ENCODE peak calls at places on chromosome 14, in five cellular contexts. B, Y, W, Q and L are unnamed samples.

GRCh38 chr14:95300697-95301526 is 18.8 kb downstream of the CLMN start:
- DNase-seq in Y (no peak), W (no peak), Q (no peak), B (no peak), L (no peak)

GRCh38 chr14:30518867-30519266 is 40.1 kb upstream of the G2E3 start:
- DNase-seq in B (no peak), Y (no peak), W (no peak), Q (no peak), L (no peak)

GRCh38 chr14:33951183-33951840 is 438 bp upstream of the EGLN3 start:
- DNase-seq in W (no peak), B (no peak), Y (no peak), Q (no peak), L (no peak)

GRCh38 chr14:61372842-61373555 is 51.6 kb downstream of the PRKCH start:
- DNase-seq in B (no peak), W (no peak), Y (no peak), Q (no peak), L (no peak)

GRCh38 chr14:21612324-21612723 is 22.4 kb downstream of the OR10G2 start:
- DNase-seq in Y (no peak), W (peak), Q (no peak), B (no peak), L (peak)

GRCh38 chr14:52025310-52025709 is 36.0 kb downstream of the RTRAF start:
- DNase-seq in Y (no peak), Q (peak), W (peak), B (peak), L (peak)

GRCh38 chr14:102592969-102593840 is 756 bp downstream of the RCOR1 start:
- DNase-seq in Q (peak), W (peak), Y (peak), B (peak), L (peak)

GRCh38 chr14:73786632-73786941 is 65.0 kb upstream of the PTGR2 start:
- DNase-seq in Y (peak), W (peak), B (peak), Q (peak), L (peak)

GRCh38 chr14:67335781-67336180 is 23.8 kb downstream of the ATP6V1D start:
- DNase-seq in W (peak), Q (no peak), Y (peak), B (peak), L (peak)

GRCh38 chr14:66395300-66395699 is 90.9 kb upstream of the CCDC196 start:
- DNase-seq in B (no peak), Y (peak), Q (no peak), W (no peak), L (no peak)

GRCh38 chr14:104875811-104876210 is 10.7 kb downstream of the CEP170B start:
- DNase-seq in B (no peak), Q (no peak), W (no peak), Y (no peak), L (no peak)

GRCh38 chr14:68898248-68899032 is 80.7 kb downstream of the ACTN1 start:
- DNase-seq in B (no peak), Q (no peak), W (no peak), Y (no peak), L (no peak)

GRCh38 chr14:32471183-32471582 is 142.1 kb downstream of the AKAP6 start:
- DNase-seq in W (no peak), Q (no peak), B (no peak), Y (no peak), L (no peak)

GRCh38 chr14:102043251-102044025 is 43.4 kb downstream of the HSP90AA1 start:
- DNase-seq in W (no peak), B (no peak), Y (no peak), Q (no peak), L (no peak)

GRCh38 chr14:59273737-59274136 is 85.3 kb downstream of the DAAM1 start:
- DNase-seq in Q (no peak), B (no peak), Y (no peak), W (no peak), L (no peak)

GRCh38 chr14:75861161-75861621 is 120.6 kb downstream of the TGFB3 start:
- DNase-seq in Q (peak), B (peak), Y (no peak), W (peak), L (peak)

GRCh38 chr14:20848955-20849570 is 42.1 kb upstream of the RNASE3 start:
- DNase-seq in B (no peak), W (no peak), Y (no peak), Q (no peak), L (no peak)

GRCh38 chr14:68514611-68515194 is 278.2 kb downstream of the ZFP36L1 start:
- DNase-seq in B (no peak), Q (no peak), W (no peak), Y (peak), L (no peak)

GRCh38 chr14:104547310-104547997 is 32.1 kb upstream of the C14orf180 start:
- DNase-seq in B (no peak), Q (no peak), Y (no peak), W (no peak), L (no peak)

GRCh38 chr14:99131632-99132271 is 140.2 kb downstream of the BCL11B start:
- DNase-seq in Q (no peak), Y (peak), B (no peak), W (no peak), L (no peak)

GRCh38 chr14:63174760-63175191 is 29.5 kb upstream of the RHOJ start:
- DNase-seq in W (peak), B (peak), Y (peak), Q (peak), L (peak)

GRCh38 chr14:30790827-30791226 is 83.5 kb upstream of the COCH start:
- DNase-seq in B (peak), Y (no peak), W (peak), Q (peak), L (peak)

GRCh38 chr14:39467889-39468524 is 35.8 kb upstream of the FBXO33 start:
- DNase-seq in B (peak), Y (peak), Q (peak), W (peak), L (peak)

GRCh38 chr14:45526715-45527549 is 273.9 kb upstream of the MIS18BP1 start:
- DNase-seq in Y (peak), B (peak), Q (peak), W (peak), L (peak)

GRCh38 chr14:31752867-31753661 is 191.9 kb downstream of the NUBPL start:
- DNase-seq in W (no peak), Y (no peak), Q (peak), B (no peak), L (no peak)

GRCh38 chr14:76936483-76936882 is 92.0 kb downstream of the IRF2BPL start:
- DNase-seq in B (no peak), Y (no peak), W (peak), Q (no peak), L (no peak)